ENCODE peak calls at places on chromosomes 4 and X, in six cellular contexts. Z is lower lobe of right lung; M is GM23338; X is CD8-positive, alpha-beta memory T cell; E is naive thymus-derived CD4-positive, alpha-beta T cell; W is CD8-positive, alpha-beta T cell. D is an unnamed sample. For H3K36me3 and H3K4me1, the result is how much of the 10 kb centered on the place peaks cover.

GRCh38 chrX:23372220-23372902 is 37.7 kb downstream of the PTCHD1 start:
- DNase-seq in Z (no peak), M (no peak), X (no peak), E (no peak), W (no peak), D (no peak)

GRCh38 chr4:143531368-143531767 is 17.9 kb downstream of the SMARCA5 start:
- DNase-seq in Z (no peak), M (peak), X (no peak), E (no peak), W (no peak), D (peak)

GRCh38 chrX:13092455-13092941 is 48.1 kb upstream of the FAM9C start:
- DNase-seq in Z (peak), M (no peak), X (peak), E (peak), W (peak), D (no peak)

GRCh38 chrX:152632445-152633097 is 5.1 kb upstream of the GABRQ start:
- DNase-seq in Z (no peak), M (peak), X (peak), E (no peak), W (no peak), D (peak)

GRCh38 chrX:7132335-7133035 is 15.0 kb upstream of the STS start:
- DNase-seq in Z (peak), M (peak), X (peak), E (no peak), W (peak), D (peak)

GRCh38 chr4:120520761-120521160 is 401.8 kb downstream of the PRDM5 start:
- DNase-seq in Z (no peak), M (no peak), X (no peak), E (no peak), W (no peak), D (no peak)

GRCh38 chr4:112946127-112946526 is 103.3 kb upstream of the ANK2 start:
- DNase-seq in Z (no peak), M (no peak), X (no peak), E (no peak), W (no peak), D (no peak)

GRCh38 chrX:18425199-18426003 is at the start of gene CDKL5:
- DNase-seq in Z (peak), M (peak), X (peak), E (peak), W (peak), D (peak)

GRCh38 chrX:40964008-40964407 is 121.2 kb upstream of the USP9X start:
- DNase-seq in Z (no peak), M (no peak), X (no peak), E (no peak), W (no peak), D (no peak)

GRCh38 chrX:115650916-115651315 is 89.9 kb downstream of the PLS3 start:
- DNase-seq in Z (no peak), M (peak), X (no peak), E (no peak), W (no peak), D (peak)

GRCh38 chr4:100738388-100739165 is 220.8 kb upstream of the EMCN start:
- DNase-seq in Z (no peak), M (no peak), X (no peak), E (no peak), W (no peak), D (no peak)

GRCh38 chr4:169100656-169101055 is 90.6 kb upstream of the CBR4 start:
- DNase-seq in Z (no peak), M (no peak), X (no peak), E (no peak), W (no peak), D (peak)

GRCh38 chr4:54103190-54103574 is 3.2 kb downstream of the GSX2 start:
- DNase-seq in Z (no peak), M (peak), X (no peak), E (no peak), W (no peak), D (no peak)

GRCh38 chr4:96675420-96675819 is 835.5 kb downstream of the PDHA2 start:
- DNase-seq in Z (no peak), M (no peak), X (no peak), E (no peak), W (no peak), D (no peak)

GRCh38 chrX:30572004-30572403 is 5.6 kb downstream of the TASL start:
- DNase-seq in Z (no peak), M (no peak), X (no peak), E (no peak), W (no peak), D (no peak)

GRCh38 chr4:176767183-176767582 is 25.5 kb downstream of the VEGFC start:
- DNase-seq in Z (no peak), M (no peak), X (no peak), E (no peak), W (no peak), D (no peak)

GRCh38 chr4:949656-950055 is 17.4 kb downstream of the TMEM175 start:
- DNase-seq in Z (no peak), M (no peak), X (no peak), E (no peak), W (no peak), D (no peak)

GRCh38 chr4:98284640-98285046 is 23.5 kb downstream of the RAP1GDS1 start:
- DNase-seq in Z (no peak), M (peak), X (no peak), E (no peak), W (no peak), D (no peak)

GRCh38 chrX:13396887-13397286 is 77.0 kb upstream of the ATXN3L start:
- DNase-seq in Z (no peak), M (no peak), X (no peak), E (no peak), W (no peak), D (no peak)

GRCh38 chrX:38095971-38096529 is 89.7 kb downstream of the SYTL5 start:
- DNase-seq in Z (no peak), M (no peak), X (no peak), E (no peak), W (no peak), D (no peak)

GRCh38 chr4:108637856-108638255 is 12.5 kb upstream of the OSTC start:
- DNase-seq in Z (no peak), M (no peak), X (no peak), E (no peak), W (no peak), D (no peak)

GRCh38 chr4:160808174-160808573 is 1355.6 kb downstream of the FSTL5 start:
- DNase-seq in Z (no peak), M (no peak), X (no peak), E (no peak), W (no peak), D (no peak)

GRCh38 chr4:103499094-103499493 is 220.7 kb downstream of the TACR3 start:
- DNase-seq in Z (no peak), M (peak), X (no peak), E (no peak), W (no peak), D (no peak)

GRCh38 chrX:129762448-129762847 is 17.3 kb upstream of the SASH3 start:
- DNase-seq in Z (no peak), M (no peak), X (no peak), E (no peak), W (no peak), D (no peak)

GRCh38 chrX:110046971-110047370 is 44.1 kb downstream of the TMEM164 start:
- DNase-seq in Z (no peak), M (no peak), X (no peak), E (no peak), W (no peak), D (no peak)

GRCh38 chr4:186845137-186845842 is 121.6 kb upstream of the FAT1 start:
- DNase-seq in Z (no peak), M (no peak), X (no peak), E (no peak), W (no peak), D (no peak)

GRCh38 chr4:5747746-5748365 is 36.9 kb downstream of the EVC start:
- DNase-seq in Z (no peak), M (no peak), X (no peak), E (no peak), W (no peak), D (no peak)

GRCh38 chr4:5749568-5749967 is 38.6 kb downstream of the EVC start:
- DNase-seq in Z (no peak), M (no peak), X (no peak), E (no peak), W (no peak), D (no peak)

GRCh38 chr4:5742388-5742787 is 31.4 kb downstream of the EVC start:
- DNase-seq in Z (no peak), M (no peak), X (no peak), E (no peak), W (no peak), D (no peak)

GRCh38 chr4:5746829-5747745 is 36.1 kb downstream of the EVC start:
- DNase-seq in Z (no peak), M (no peak), X (no peak), E (no peak), W (no peak), D (no peak)

DNA sequence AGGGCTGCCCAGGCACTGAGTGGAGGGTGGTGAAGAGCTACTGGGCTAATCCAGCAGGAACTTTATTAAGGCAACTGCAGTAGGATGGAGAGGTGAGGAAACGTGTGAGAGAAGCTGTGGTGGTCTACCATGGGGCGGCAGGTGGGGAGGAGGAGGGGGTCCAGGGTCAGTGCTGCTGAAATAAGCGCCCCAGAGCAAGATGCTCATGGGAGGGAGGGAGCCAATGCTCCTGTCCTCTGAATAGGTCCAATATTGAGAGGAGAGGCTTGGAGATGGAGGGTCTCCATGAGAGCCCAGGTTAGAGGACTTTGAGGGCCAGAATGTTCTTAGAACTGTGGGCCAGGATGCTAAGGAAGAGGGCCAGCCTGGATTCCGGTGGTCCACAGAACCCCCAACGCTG is 35.2 kb downstream of the EVC start:
- DNase-seq in Z (no peak), M (no peak), X (no peak), E (no peak), W (no peak), D (no peak)
- H3K36me3 ChIP-seq in Z (half or more), M (under half), X (under half), E (under half), W (under half), D (under half)

GRCh38 chr4:110085131-110085530 is 113.3 kb downstream of the ELOVL6 start:
- DNase-seq in Z (no peak), M (no peak), X (peak), E (no peak), W (peak), D (no peak)
- H3K4me1 ChIP-seq in Z (under half), M (under half), X (under half), E (under half), W (under half), D (under half)

GRCh38 chrX:63661676-63662075 is 123.3 kb downstream of the ARHGEF9 start:
- DNase-seq in Z (no peak), M (no peak), X (no peak), E (no peak), W (no peak), D (no peak)

GRCh38 chrX:63664741-63665140 is 120.3 kb downstream of the ARHGEF9 start:
- DNase-seq in Z (no peak), M (no peak), X (no peak), E (no peak), W (no peak), D (no peak)

GRCh38 chrX:63658920-63659319 is 126.1 kb downstream of the ARHGEF9 start:
- DNase-seq in Z (no peak), M (no peak), X (no peak), E (no peak), W (no peak), D (no peak)

DNA sequence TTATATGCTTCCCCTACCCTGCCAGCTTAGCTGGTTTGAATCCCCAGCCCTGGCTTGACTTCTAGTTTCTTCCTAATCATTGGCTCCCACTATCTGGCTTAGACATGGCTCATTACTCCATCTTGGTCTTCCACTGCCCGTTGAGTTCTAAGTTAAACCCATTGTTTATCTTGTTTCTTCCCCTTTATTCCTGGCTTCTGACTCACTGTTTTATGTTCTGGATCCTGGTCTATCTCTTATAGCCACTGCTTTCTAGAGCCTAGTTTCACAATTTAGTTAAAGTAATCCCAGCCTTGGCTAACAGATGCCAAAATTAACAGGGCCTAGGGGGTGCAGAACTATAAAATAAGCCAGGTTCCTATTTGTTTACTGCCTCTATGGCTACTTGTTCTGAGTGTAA is 120.9 kb downstream of the ARHGEF9 start:
- DNase-seq in Z (no peak), M (no peak), X (no peak), E (no peak), W (no peak), D (no peak)
- H3K36me3 ChIP-seq in Z (under half), M (under half), X (under half), E (under half), W (under half), D (under half)

DNA sequence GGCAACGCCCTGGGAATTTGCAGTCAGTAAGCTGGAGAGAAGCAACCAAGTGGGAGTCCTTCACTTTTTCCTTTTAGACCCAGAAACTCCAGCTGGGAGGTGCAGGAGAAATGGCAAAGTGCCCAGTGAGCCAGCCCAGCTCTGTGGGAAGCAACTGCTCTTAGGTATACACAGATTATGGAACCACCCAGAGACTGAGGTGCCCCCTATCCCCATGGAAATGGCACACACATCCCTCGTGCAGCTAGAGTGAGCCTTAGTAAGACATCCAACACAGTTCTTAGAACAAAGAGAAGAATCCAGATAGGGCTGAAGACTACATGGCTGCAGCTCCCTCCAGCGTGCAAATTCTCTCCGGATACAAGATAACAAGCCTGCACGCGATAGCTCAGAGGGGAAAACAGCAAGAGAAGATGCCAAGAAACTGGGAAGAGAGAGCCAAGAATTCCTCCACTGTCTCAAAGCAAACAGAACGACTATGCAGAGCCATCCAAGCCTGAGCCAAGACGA is 26.6 kb upstream of the IRAK1 start:
- DNase-seq in Z (no peak), M (no peak), X (no peak), E (no peak), W (no peak), D (no peak)
- H3K4me1 ChIP-seq in Z (half or more), M (under half), X (under half), E (under half), W (under half), D (under half)

GRCh38 chr4:10115271-10115656 is 1.3 kb downstream of the WDR1 start:
- DNase-seq in Z (no peak), M (no peak), X (no peak), E (no peak), W (no peak), D (peak)

GRCh38 chr4:10112658-10113284 is 3.8 kb downstream of the WDR1 start:
- DNase-seq in Z (no peak), M (no peak), X (no peak), E (no peak), W (no peak), D (no peak)

GRCh38 chr4:10113362-10114047 is 3.1 kb downstream of the WDR1 start:
- DNase-seq in Z (no peak), M (no peak), X (no peak), E (no peak), W (no peak), D (no peak)

GRCh38 chr4:10114607-10115006 is 2.0 kb downstream of the WDR1 start:
- DNase-seq in Z (no peak), M (no peak), X (no peak), E (no peak), W (no peak), D (no peak)

GRCh38 chr4:10114147-10114546 is 2.5 kb downstream of the WDR1 start:
- DNase-seq in Z (no peak), M (no peak), X (no peak), E (no peak), W (no peak), D (no peak)
- H3K36me3 ChIP-seq in Z (half or more), M (under half), X (half or more), E (under half), W (half or more), D (half or more)

GRCh38 chr4:185657191-185657590 is 121.9 kb upstream of the PDLIM3 start:
- DNase-seq in Z (no peak), M (no peak), X (no peak), E (no peak), W (no peak), D (no peak)

GRCh38 chr4:185656467-185656890 is 121.2 kb upstream of the PDLIM3 start:
- DNase-seq in Z (no peak), M (peak), X (no peak), E (no peak), W (no peak), D (no peak)

GRCh38 chr4:185654311-185654710 is 119.0 kb upstream of the PDLIM3 start:
- DNase-seq in Z (no peak), M (no peak), X (no peak), E (no peak), W (no peak), D (no peak)

GRCh38 chr4:185657699-185658098 is 122.4 kb upstream of the PDLIM3 start:
- DNase-seq in Z (no peak), M (no peak), X (no peak), E (no peak), W (no peak), D (no peak)

GRCh38 chr4:185654965-185655554 is 119.8 kb upstream of the PDLIM3 start:
- DNase-seq in Z (no peak), M (no peak), X (no peak), E (no peak), W (no peak), D (no peak)
- H3K4me1 ChIP-seq in Z (under half), M (half or more), X (under half), E (under half), W (under half), D (under half)

GRCh38 chr4:152328595-152328994 is 207.3 kb downstream of the FBXW7 start:
- DNase-seq in Z (no peak), M (no peak), X (no peak), E (no peak), W (no peak), D (peak)

GRCh38 chr4:152323221-152323620 is 212.7 kb downstream of the FBXW7 start:
- DNase-seq in Z (no peak), M (no peak), X (no peak), E (no peak), W (no peak), D (no peak)

GRCh38 chr4:152325831-152326230 is 210.1 kb downstream of the FBXW7 start:
- DNase-seq in Z (no peak), M (no peak), X (no peak), E (no peak), W (no peak), D (no peak)

GRCh38 chr4:152321923-152322322 is 214.0 kb downstream of the FBXW7 start:
- DNase-seq in Z (no peak), M (no peak), X (no peak), E (no peak), W (no peak), D (no peak)

GRCh38 chr4:152327606-152328453 is 208.1 kb downstream of the FBXW7 start:
- DNase-seq in Z (no peak), M (no peak), X (no peak), E (no peak), W (no peak), D (no peak)
- H3K36me3 ChIP-seq in Z (half or more), M (under half), X (under half), E (under half), W (under half), D (under half)

GRCh38 chr4:10102981-10103330 is 13.6 kb downstream of the WDR1 start:
- DNase-seq in Z (no peak), M (no peak), X (no peak), E (no peak), W (no peak), D (no peak)
- H3K4me1 ChIP-seq in Z (half or more), M (under half), X (half or more), E (half or more), W (half or more), D (under half)

D was measured in HAP-1.